ENCODE peak calls at places on chromosome 17, in six cellular contexts. A is T-helper 17 cell; J is stimulated activated CD8-positive, alpha-beta memory T cell treated with anti-CD3 and anti-CD28 coated beads, Interleukin-4, amount 100 ng/mL, for 1 hour; R is GF-D8; H is foreskin melanocyte; L is body of pancreas. S is an unnamed sample.

GRCh38 chr17:15123593-15124590 is 141.2 kb downstream of the PMP22 start:
- DNase-seq in A (no peak), L (no peak), J (no peak), R (no peak), H (peak), S (no peak)

GRCh38 chr17:3916013-3916696 is at the start of gene P2RX1:
- DNase-seq in H (no peak), R (peak), L (no peak), J (peak), A (no peak), S (no peak)

GRCh38 chr17:56754523-56755208 is 79.1 kb downstream of the C17orf67 start:
- DNase-seq in R (no peak), H (no peak), L (no peak), J (no peak), A (no peak), S (no peak)

GRCh38 chr17:42286411-42287295 is 1.6 kb upstream of the STAT5A start:
- DNase-seq in L (peak), H (no peak), J (no peak), R (peak), A (no peak), S (no peak)

GRCh38 chr17:2344528-2344927 is 7.2 kb downstream of the SGSM2 start:
- DNase-seq in A (no peak), H (no peak), L (no peak), J (no peak), R (no peak), S (no peak)

GRCh38 chr17:30211371-30211770 is 24.1 kb downstream of the SLC6A4 start:
- DNase-seq in L (no peak), J (no peak), H (no peak), A (no peak), R (no peak), S (no peak)

GRCh38 chr17:75319818-75320691 is 30.8 kb upstream of the SLC25A19 start:
- DNase-seq in J (no peak), R (no peak), A (no peak), H (no peak), L (no peak), S (no peak)

GRCh38 chr17:50511058-50511457 is 2.8 kb downstream of the MYCBPAP start:
- DNase-seq in A (peak), J (no peak), H (no peak), R (no peak), L (no peak), S (no peak)

S was measured in NCI-H2081.